ENCODE peak calls at places on chromosomes 5 and 9, in four cellular contexts. M is GM20000; E is activated effector memory CD4-positive, alpha-beta T cell treated with Interleukin-2 at 50 U/mL for 16 hours; B is globus pallidus. N is an unnamed sample.

GRCh38 chr5:37715957-37716356 is 123.9 kb downstream of the GDNF start:
- DNase-seq in M (no peak), E (no peak), B (no peak), N (no peak)

GRCh38 chr5:88145205-88145602 is 123.4 kb downstream of the TMEM161B start:
- DNase-seq in M (no peak), E (no peak), B (peak), N (no peak)

GRCh38 chr5:10250804-10251276 is 760 bp downstream of the CCT5 start:
- DNase-seq in M (peak), E (peak), B (no peak), N (no peak)

GRCh38 chr9:126916909-126917308 is 2.3 kb downstream of the RALGPS1 start:
- DNase-seq in M (no peak), E (no peak), B (no peak), N (no peak)

GRCh38 chr5:8714197-8714596 is 831.7 kb downstream of the SEMA5A start:
- DNase-seq in M (no peak), E (no peak), B (no peak), N (no peak)

GRCh38 chr9:14317667-14318255 is 3.8 kb upstream of the NFIB start:
- DNase-seq in M (peak), E (no peak), B (no peak), N (no peak)

GRCh38 chr9:134265078-134265477 is 61.2 kb upstream of the RXRA start:
- DNase-seq in M (no peak), E (no peak), B (no peak), N (no peak)

GRCh38 chr9:79945495-79945894 is 373.7 kb downstream of the TLE4 start:
- DNase-seq in M (no peak), E (no peak), B (no peak), N (no peak)